ENCODE peak calls at places on chromosomes 6 and 20, in nine cellular contexts. P, Y, F, S, G, D, H, Z and K are unnamed samples.

GRCh38 chr20:33875055-33875454 is 63.9 kb downstream of the CHMP4B start:
- DNase-seq in P (no peak), Y (no peak), F (peak; percentile 28), S (no peak), G (no peak), D (no peak), H (no peak), Z (no peak), K (no peak)

GRCh38 chr6:43490523-43490939 is 13.2 kb downstream of the TJAP1 start:
- DNase-seq in P (no peak), Y (no peak), F (no peak), S (no peak), G (no peak), D (no peak), H (peak; percentile 87), Z (no peak), K (no peak)

GRCh38 chr6:72776456-72776855 is 154.6 kb downstream of the KCNQ5 start:
- DNase-seq in P (no peak), Y (no peak), F (no peak), S (no peak), G (no peak), D (no peak), H (no peak), Z (no peak), K (no peak)

GRCh38 chr6:43833223-43833995 is 63.4 kb downstream of the VEGFA start:
- DNase-seq in P (no peak), Y (no peak), F (peak; percentile 64), S (peak; percentile 61), G (no peak), D (no peak), H (peak; percentile 60), Z (no peak), K (no peak)

GRCh38 chr6:2021713-2022125 is 223.7 kb downstream of the GMDS start:
- DNase-seq in P (no peak), Y (peak; percentile 67), F (peak; percentile 80), S (no peak), G (no peak), D (peak; percentile 80), H (no peak), Z (peak; percentile 55), K (no peak)

GRCh38 chr6:149834513-149835481 is 29.4 kb downstream of the LRP11 start:
- DNase-seq in P (peak; percentile 52), Y (no peak), F (peak; percentile 61), S (peak; percentile 62), G (peak; percentile 91), D (no peak), H (peak; percentile 64), Z (peak; percentile 64), K (peak; percentile 67)

GRCh38 chr6:72418495-72418894 is 203.4 kb upstream of the KCNQ5 start:
- DNase-seq in P (no peak), Y (no peak), F (no peak), S (no peak), G (no peak), D (no peak), H (no peak), Z (no peak), K (no peak)

GRCh38 chr20:23227976-23228375 is 122.6 kb upstream of the NXT1 start:
- DNase-seq in P (no peak), Y (no peak), F (no peak), S (no peak), G (no peak), D (no peak), H (peak; percentile 28), Z (no peak), K (no peak)

GRCh38 chr6:132425176-132425575 is 23.9 kb upstream of the MOXD1 start:
- DNase-seq in P (no peak), Y (no peak), F (no peak), S (no peak), G (no peak), D (no peak), H (no peak), Z (no peak), K (no peak)

GRCh38 chr20:5970381-5970780 is 19.9 kb downstream of the MCM8 start:
- DNase-seq in P (no peak), Y (no peak), F (no peak), S (no peak), G (no peak), D (no peak), H (no peak), Z (no peak), K (no peak)

GRCh38 chr20:11982958-11983470 is 65.3 kb downstream of the BTBD3 start:
- DNase-seq in P (no peak), Y (no peak), F (no peak), S (no peak), G (no peak), D (no peak), H (peak; percentile 4), Z (no peak), K (no peak)

GRCh38 chr6:2765896-2766766 is 938 bp downstream of the WRNIP1 start:
- DNase-seq in P (peak; percentile 26), Y (peak; percentile 76), F (peak; percentile 53), S (peak; percentile 83), G (no peak), D (peak; percentile 79), H (no peak), Z (peak; percentile 70), K (peak; percentile 68)

GRCh38 chr6:154852700-154853099 is 119.5 kb downstream of the SCAF8 start:
- DNase-seq in P (peak; percentile 8), Y (no peak), F (no peak), S (no peak), G (no peak), D (no peak), H (peak; percentile 14), Z (no peak), K (no peak)

GRCh38 chr20:32574296-32575226 is 10.6 kb downstream of the NOL4L start:
- DNase-seq in P (peak; percentile 69), Y (no peak), F (no peak), S (no peak), G (no peak), D (no peak), H (no peak), Z (peak; percentile 42), K (peak; percentile 81)

GRCh38 chr20:51393566-51393965 is 149.0 kb downstream of the NFATC2 start:
- DNase-seq in P (no peak), Y (no peak), F (no peak), S (no peak), G (no peak), D (no peak), H (no peak), Z (no peak), K (no peak)

GRCh38 chr6:73695619-73696421 is at the start of gene CD109:
- DNase-seq in P (peak; percentile 89), Y (peak; percentile 71), F (no peak), S (peak; percentile 49), G (peak; percentile 70), D (peak; percentile 81), H (peak; percentile 54), Z (peak; percentile 43), K (no peak)

GRCh38 chr6:162942860-162943259 is 215.1 kb downstream of the PACRG start:
- DNase-seq in P (no peak), Y (no peak), F (no peak), S (no peak), G (no peak), D (no peak), H (no peak), Z (no peak), K (no peak)

GRCh38 chr6:4464638-4465037 is 311.6 kb upstream of the CDYL start:
- DNase-seq in P (no peak), Y (no peak), F (no peak), S (no peak), G (no peak), D (no peak), H (no peak), Z (no peak), K (no peak)

GRCh38 chr6:4459032-4459431 is 317.2 kb upstream of the CDYL start:
- DNase-seq in P (peak; percentile 37), Y (no peak), F (no peak), S (no peak), G (no peak), D (no peak), H (peak; percentile 35), Z (no peak), K (peak; percentile 27)

GRCh38 chr6:4460595-4461475 is 315.4 kb upstream of the CDYL start:
- DNase-seq in P (no peak), Y (peak; percentile 96), F (peak; percentile 29), S (no peak), G (no peak), D (peak; percentile 83), H (no peak), Z (peak; percentile 64), K (no peak)

DNA sequence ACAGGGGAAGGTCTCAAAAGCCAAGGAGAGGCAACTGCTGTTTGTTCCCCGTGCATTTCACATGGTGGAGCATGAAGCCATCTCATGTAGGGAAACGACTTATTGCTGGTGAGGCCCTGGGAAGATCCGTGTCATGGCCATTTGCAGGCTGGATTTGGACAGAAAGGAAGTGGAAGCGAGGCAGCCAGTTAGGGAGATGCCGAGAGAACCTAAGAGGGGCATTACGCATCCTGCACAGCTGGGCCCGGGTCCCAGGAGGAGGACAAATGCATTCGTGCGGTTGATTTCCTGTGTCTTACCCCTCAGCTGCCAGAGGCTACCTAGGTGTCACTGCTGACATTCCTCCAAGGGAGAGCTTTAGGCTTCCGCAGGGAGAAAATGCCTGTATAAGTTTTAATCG is 316.2 kb upstream of the CDYL start:
- DNase-seq in P (no peak), Y (no peak), F (no peak), S (no peak), G (no peak), D (no peak), H (no peak), Z (no peak), K (peak; percentile 2)
- TF ChIP-seq EP300 in P (no peak), Y (no peak), F (no peak), S (no peak), G (no peak), D (no peak), H (no peak), Z (no peak), K (no peak)

DNA sequence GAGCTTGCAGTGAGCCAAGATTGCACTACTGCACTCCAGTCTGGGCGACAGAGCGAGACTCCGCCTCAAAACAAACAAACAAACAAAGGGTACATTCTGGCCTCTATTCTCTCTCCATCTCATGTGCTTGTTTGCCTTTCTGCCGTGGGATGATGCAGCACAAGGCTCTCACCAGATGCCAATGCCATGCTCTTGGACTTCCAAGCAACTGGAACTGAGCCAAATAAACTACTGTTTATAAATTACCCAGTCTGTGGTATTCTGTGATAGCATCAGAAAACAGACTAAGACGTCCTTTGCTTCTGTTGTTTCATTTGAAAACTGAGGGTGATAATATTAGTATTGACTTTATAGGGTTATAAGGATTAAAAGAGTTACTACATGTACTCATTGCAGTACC is 3.6 kb upstream of the BRD2 start:
- DNase-seq in P (no peak), Y (no peak), F (no peak), S (no peak), G (peak; percentile 23), D (no peak), H (no peak), Z (no peak), K (no peak)
- TF ChIP-seq EP300 in P (no peak), Y (no peak), F (no peak), S (no peak), G (no peak), D (no peak), H (no peak), Z (no peak), K (no peak)

GRCh38 chr6:30041821-30042220 is 19.2 kb upstream of the POLR1H start:
- DNase-seq in P (no peak), Y (no peak), F (no peak), S (no peak), G (no peak), D (no peak), H (no peak), Z (no peak), K (no peak)
- TF ChIP-seq EP300 in P (no peak), Y (no peak), F (no peak), S (no peak), G (no peak), D (no peak), H (no peak), Z (no peak), K (no peak)

GRCh38 chr6:122372647-122373046 is 26.8 kb upstream of the HSF2 start:
- DNase-seq in P (no peak), Y (no peak), F (no peak), S (no peak), G (no peak), D (no peak), H (no peak), Z (no peak), K (no peak)
- TF ChIP-seq EP300 in P (no peak), Y (no peak), F (no peak), S (no peak), G (no peak), D (no peak), H (no peak), Z (no peak), K (no peak)